ENCODE peak calls at places on chromosomes 6 and 20, in nine cellular contexts. N, Y, R, E, K, Q, H, W and M are unnamed samples.

GRCh38 chr20:38986663-38987062 is 24.5 kb downstream of the DHX35 start:
- DNase-seq in N (no peak), Y (no peak), R (peak; percentile 72), E (no peak), K (no peak), Q (peak; percentile 31), H (no peak), W (no peak), M (no peak)

GRCh38 chr20:18034039-18034438 is 23.7 kb downstream of the OVOL2 start:
- DNase-seq in N (no peak), Y (no peak), R (no peak), E (no peak), K (no peak), Q (no peak), H (no peak), W (no peak), M (no peak)

GRCh38 chr6:23823421-23823820 is 302.6 kb upstream of the NRSN1 start:
- DNase-seq in N (no peak), Y (no peak), R (no peak), E (no peak), K (no peak), Q (peak; percentile 27), H (no peak), W (no peak), M (no peak)

GRCh38 chr6:41497994-41498393 is 48.2 kb upstream of the FOXP4 start:
- DNase-seq in N (no peak), Y (no peak), R (no peak), E (no peak), K (no peak), Q (peak; percentile 63), H (no peak), W (no peak), M (no peak)

GRCh38 chr20:7790189-7790588 is 150.1 kb downstream of the HAO1 start:
- DNase-seq in N (no peak), Y (no peak), R (peak; percentile 20), E (no peak), K (no peak), Q (peak; percentile 16), H (no peak), W (no peak), M (no peak)

GRCh38 chr20:41058007-41058673 is 29.5 kb downstream of the TOP1 start:
- DNase-seq in N (no peak), Y (no peak), R (peak; percentile 58), E (peak; percentile 29), K (no peak), Q (peak; percentile 75), H (no peak), W (no peak), M (no peak)

GRCh38 chr6:147244832-147245231 is 40.6 kb downstream of the STXBP5 start:
- DNase-seq in N (no peak), Y (no peak), R (peak; percentile 31), E (no peak), K (no peak), Q (peak; percentile 39), H (no peak), W (no peak), M (no peak)

GRCh38 chr6:111727798-111728197 is 122.1 kb upstream of the TRAF3IP2 start:
- DNase-seq in N (no peak), Y (no peak), R (peak; percentile 68), E (no peak), K (no peak), Q (peak; percentile 61), H (no peak), W (no peak), M (peak; percentile 15)

GRCh38 chr6:43093361-43094289 is 17.5 kb downstream of the PTK7 start:
- DNase-seq in N (no peak), Y (no peak), R (peak; percentile 69), E (no peak), K (no peak), Q (peak; percentile 60), H (no peak), W (no peak), M (no peak)

GRCh38 chr6:30322527-30323501 is 3.9 kb upstream of the TRIM39 start:
- DNase-seq in N (no peak), Y (no peak), R (peak; percentile 59), E (no peak), K (no peak), Q (peak; percentile 51), H (no peak), W (peak; percentile 21), M (no peak)

GRCh38 chr20:20368414-20369352 is 779 bp downstream of the INSM1 start:
- DNase-seq in N (peak; percentile 80), Y (no peak), R (no peak), E (no peak), K (peak; percentile 56), Q (no peak), H (no peak), W (peak; percentile 39), M (peak; percentile 44)

GRCh38 chr20:15834857-15835256 is 738.4 kb downstream of the KIF16B start:
- DNase-seq in N (no peak), Y (no peak), R (no peak), E (no peak), K (no peak), Q (no peak), H (no peak), W (no peak), M (peak; percentile 63)

GRCh38 chr6:18823782-18824386 is 436.7 kb downstream of the RNF144B start:
- DNase-seq in N (no peak), Y (no peak), R (peak; percentile 18), E (no peak), K (peak; percentile 75), Q (peak; percentile 33), H (no peak), W (peak; percentile 87), M (peak; percentile 78)

GRCh38 chr6:139418426-139419132 is 44.1 kb upstream of the CITED2 start:
- DNase-seq in N (no peak), Y (no peak), R (no peak), E (no peak), K (no peak), Q (no peak), H (no peak), W (no peak), M (no peak)

GRCh38 chr20:38229376-38230252 is 30.9 kb downstream of the KIAA1755 start:
- DNase-seq in N (no peak), Y (no peak), R (peak; percentile 50), E (no peak), K (no peak), Q (peak; percentile 48), H (no peak), W (no peak), M (peak; percentile 71)

GRCh38 chr6:150314230-150315188 is 54.3 kb upstream of the IYD start:
- DNase-seq in N (no peak), Y (no peak), R (no peak), E (no peak), K (peak; percentile 28), Q (no peak), H (no peak), W (no peak), M (no peak)

GRCh38 chr6:142155895-142156757 is 9.1 kb downstream of the VTA1 start:
- DNase-seq in N (no peak), Y (no peak), R (peak; percentile 60), E (no peak), K (no peak), Q (peak; percentile 54), H (no peak), W (no peak), M (peak; percentile 21)

GRCh38 chr6:146891615-146892265 is 293.0 kb downstream of the ADGB start:
- DNase-seq in N (no peak), Y (no peak), R (peak; percentile 58), E (no peak), K (no peak), Q (peak; percentile 70), H (no peak), W (no peak), M (no peak)

GRCh38 chr20:2756056-2756611 is 44.3 kb downstream of the CPXM1 start:
- DNase-seq in N (no peak), Y (no peak), R (peak; percentile 53), E (no peak), K (peak; percentile 75), Q (peak; percentile 69), H (no peak), W (peak; percentile 77), M (peak; percentile 80)

GRCh38 chr6:166774770-166775169 is 147.7 kb upstream of the RPS6KA2 start:
- DNase-seq in N (no peak), Y (no peak), R (no peak), E (no peak), K (no peak), Q (no peak), H (no peak), W (no peak), M (no peak)

GRCh38 chr20:9506964-9507369 is 7.4 kb upstream of the LAMP5 start:
- DNase-seq in N (peak; percentile 83), Y (no peak), R (no peak), E (no peak), K (peak; percentile 76), Q (no peak), H (no peak), W (peak; percentile 52), M (no peak)

GRCh38 chr20:33863440-33864323 is 52.5 kb downstream of the CHMP4B start:
- DNase-seq in N (no peak), Y (no peak), R (no peak), E (no peak), K (no peak), Q (no peak), H (no peak), W (no peak), M (no peak)

GRCh38 chr6:169340395-169340794 is 86.7 kb upstream of the THBS2 start:
- DNase-seq in N (peak; percentile 78), Y (no peak), R (no peak), E (no peak), K (no peak), Q (no peak), H (no peak), W (no peak), M (no peak)

GRCh38 chr6:156778615-156779205 is 1.5 kb downstream of the ARID1B start:
- DNase-seq in N (peak; percentile 93), Y (peak; percentile 36), R (peak; percentile 43), E (no peak), K (peak; percentile 60), Q (peak; percentile 45), H (peak; percentile 64), W (no peak), M (peak; percentile 60)

GRCh38 chr20:52191436-52192295 is at the start of gene ZFP64:
- DNase-seq in N (peak; percentile 95), Y (peak; percentile 56), R (peak; percentile 77), E (peak; percentile 42), K (peak; percentile 78), Q (peak; percentile 75), H (peak; percentile 84), W (peak; percentile 71), M (peak; percentile 87)

GRCh38 chr6:144582939-144583613 is 297.9 kb downstream of the UTRN start:
- DNase-seq in N (peak; percentile 24), Y (no peak), R (no peak), E (no peak), K (peak; percentile 50), Q (peak; percentile 44), H (peak; percentile 42), W (peak; percentile 12), M (peak; percentile 63)

GRCh38 chr6:169383265-169383664 is 129.6 kb upstream of the THBS2 start:
- DNase-seq in N (no peak), Y (no peak), R (no peak), E (no peak), K (no peak), Q (no peak), H (no peak), W (no peak), M (no peak)

GRCh38 chr20:45896641-45897161 is 5.6 kb downstream of the CTSA start:
- DNase-seq in N (no peak), Y (no peak), R (no peak), E (no peak), K (no peak), Q (no peak), H (no peak), W (no peak), M (no peak)

GRCh38 chr6:53373638-53374037 is 24.9 kb upstream of the ELOVL5 start:
- DNase-seq in N (no peak), Y (no peak), R (no peak), E (no peak), K (no peak), Q (no peak), H (no peak), W (no peak), M (no peak)

GRCh38 chr20:10673831-10674683 is at the start of gene JAG1:
- DNase-seq in N (peak; percentile 96), Y (peak; percentile 29), R (peak; percentile 96), E (peak; percentile 90), K (peak; percentile 94), Q (peak; percentile 97), H (peak; percentile 99), W (peak; percentile 95), M (peak; percentile 97)